ENCODE peak calls at places on chromosomes 11 and 22, in nine cellular contexts. F, B, P, Z, X, L, T, K and E are unnamed samples.

GRCh38 chr11:84648413-84648812 is 978.7 kb downstream of the DLG2 start:
- DNase-seq in F (no peak), B (no peak), P (no peak), Z (no peak), X (no peak), L (no peak), T (no peak), K (no peak), E (peak)

GRCh38 chr11:33893711-33894401 is 2.0 kb upstream of the LMO2 start:
- DNase-seq in F (no peak), B (no peak), P (no peak), Z (no peak), X (no peak), L (no peak), T (peak), K (no peak), E (no peak)

GRCh38 chr22:28771195-28771791 is 1.2 kb upstream of the CCDC117 start:
- DNase-seq in F (no peak), B (no peak), P (peak), Z (peak), X (no peak), L (no peak), T (no peak), K (no peak), E (no peak)

GRCh38 chr22:39123811-39124668 is 27.0 kb downstream of the APOBEC3H start:
- DNase-seq in F (no peak), B (no peak), P (no peak), Z (no peak), X (no peak), L (no peak), T (no peak), K (no peak), E (no peak)

GRCh38 chr11:72760543-72761400 is 8.6 kb upstream of the ARAP1 start:
- DNase-seq in F (no peak), B (no peak), P (no peak), Z (peak), X (no peak), L (peak), T (no peak), K (no peak), E (no peak)

GRCh38 chr11:26276798-26277424 is 55.0 kb upstream of the ANO3 start:
- DNase-seq in F (no peak), B (peak), P (no peak), Z (peak), X (peak), L (peak), T (peak), K (peak), E (peak)

GRCh38 chr11:131668867-131669780 is 298.7 kb downstream of the NTM start:
- DNase-seq in F (no peak), B (no peak), P (peak), Z (peak), X (no peak), L (peak), T (no peak), K (peak), E (no peak)

GRCh38 chr11:131688056-131688693 is 317.8 kb downstream of the NTM start:
- DNase-seq in F (peak), B (peak), P (peak), Z (peak), X (peak), L (peak), T (no peak), K (peak), E (peak)

GRCh38 chr11:129871914-129872313 is 23.5 kb downstream of the NFRKB start:
- DNase-seq in F (no peak), B (no peak), P (no peak), Z (no peak), X (no peak), L (no peak), T (no peak), K (no peak), E (no peak)

GRCh38 chr11:73945396-73945795 is 5.4 kb upstream of the DNAJB13 start:
- DNase-seq in F (no peak), B (no peak), P (no peak), Z (no peak), X (no peak), L (no peak), T (no peak), K (no peak), E (no peak)

GRCh38 chr11:8810331-8811301 is 100.4 kb upstream of the AKIP1 start:
- DNase-seq in F (peak), B (peak), P (peak), Z (no peak), X (peak), L (peak), T (no peak), K (peak), E (peak)

GRCh38 chr11:118921929-118922744 is 3.6 kb downstream of the BCL9L start:
- DNase-seq in F (peak), B (no peak), P (peak), Z (peak), X (peak), L (peak), T (peak), K (peak), E (peak)

GRCh38 chr11:62601364-62602140 is at the start of gene MTA2:
- DNase-seq in F (peak), B (peak), P (peak), Z (peak), X (peak), L (peak), T (peak), K (peak), E (peak)

GRCh38 chr11:62601114-62601363 is 626 bp downstream of the MTA2 start:
- DNase-seq in F (no peak), B (no peak), P (peak), Z (no peak), X (peak), L (no peak), T (no peak), K (no peak), E (peak)

GRCh38 chr11:62603072-62603408 is 1.4 kb upstream of the MTA2 start:
- DNase-seq in F (peak), B (no peak), P (no peak), Z (no peak), X (no peak), L (no peak), T (no peak), K (peak), E (no peak)

GRCh38 chr11:62603771-62604170 is 2.1 kb upstream of the MTA2 start:
- DNase-seq in F (no peak), B (no peak), P (no peak), Z (no peak), X (no peak), L (no peak), T (no peak), K (no peak), E (no peak)

DNA sequence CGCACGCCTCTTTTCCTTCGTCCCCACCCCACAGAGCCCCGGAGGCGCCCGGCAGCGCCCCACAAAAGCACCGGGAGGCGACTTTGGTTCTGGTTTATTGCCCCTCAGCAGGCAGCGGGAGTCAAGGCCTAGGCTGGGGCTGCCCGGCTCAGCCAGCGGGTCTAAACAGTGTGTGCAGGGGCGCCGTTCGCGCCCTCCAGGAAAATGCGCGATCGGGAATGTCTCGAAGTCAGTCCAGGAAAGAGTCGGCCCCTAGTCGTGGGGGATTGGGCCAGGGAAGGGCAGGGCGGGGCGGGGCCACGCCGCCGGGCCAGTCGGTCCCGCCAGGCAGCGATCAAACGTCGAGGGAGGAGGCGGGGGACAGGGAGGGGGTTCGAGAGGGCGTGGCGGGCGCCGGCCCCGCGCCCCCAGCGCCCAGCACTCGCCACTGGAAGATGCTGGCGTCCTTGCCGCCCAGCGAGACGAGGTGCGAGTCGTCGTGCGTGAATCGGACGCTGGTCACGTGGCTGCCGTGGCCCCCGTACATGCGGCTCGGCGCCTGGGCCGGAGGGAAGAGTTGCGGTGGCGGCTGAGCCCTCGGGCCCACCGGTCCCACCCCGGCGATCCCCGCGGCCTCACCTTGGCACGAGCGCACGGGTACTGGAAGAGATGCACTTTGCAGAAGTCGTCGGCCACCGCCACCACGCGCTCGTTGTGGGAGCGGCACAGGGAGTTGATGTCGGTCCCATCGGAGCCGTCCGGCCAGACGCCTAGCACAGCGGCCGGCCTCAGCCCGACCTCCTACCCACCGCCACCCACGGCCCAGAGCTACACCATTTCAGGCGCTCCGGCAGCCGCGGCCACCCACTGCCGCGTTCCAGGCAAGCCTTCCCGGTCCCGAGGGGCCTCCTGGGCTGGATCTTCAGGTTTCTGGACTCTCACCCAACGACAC is 741 bp upstream of the MTA2 start:
- DNase-seq in F (peak), B (peak), P (peak), Z (peak), X (peak), L (peak), T (peak), K (peak), E (peak)
- TF ChIP-seq POLR2A in F (peak), B (no peak), P (no peak), Z (no peak), X (peak), L (no peak), T (no peak), K (no peak), E (no peak)

DNA sequence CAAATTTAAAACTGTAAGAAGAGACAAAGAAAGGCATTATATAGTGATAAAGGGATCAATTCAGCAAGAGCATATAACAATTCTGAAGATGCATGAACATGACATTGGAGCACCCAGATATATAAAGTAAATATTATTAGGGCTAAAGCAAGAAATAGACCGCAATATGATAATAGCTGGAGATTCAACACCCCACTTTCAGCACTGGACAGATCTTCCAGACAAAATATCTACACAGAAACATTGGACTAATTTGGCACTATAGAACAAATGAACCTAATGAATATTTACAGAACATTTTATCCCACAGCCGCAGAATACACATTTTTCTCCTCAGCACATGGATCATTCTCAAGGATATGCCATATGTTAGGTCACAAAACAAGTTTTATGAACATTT is 633.1 kb downstream of the JRKL start:
- DNase-seq in F (no peak), B (no peak), P (no peak), Z (no peak), X (no peak), L (no peak), T (no peak), K (no peak), E (no peak)
- TF ChIP-seq CTCF in F (no peak), B (no peak), P (no peak), Z (no peak), X (no peak), L (no peak), T (no peak), K (no peak), E (no peak)

GRCh38 chr22:37803195-37803635 is 4.5 kb upstream of the GCAT start:
- DNase-seq in F (no peak), B (no peak), P (no peak), Z (no peak), X (no peak), L (no peak), T (no peak), K (peak), E (no peak)

GRCh38 chr22:37804502-37804885 is 3.2 kb upstream of the GCAT start:
- DNase-seq in F (no peak), B (no peak), P (no peak), Z (no peak), X (no peak), L (no peak), T (no peak), K (no peak), E (no peak)

GRCh38 chr22:37801946-37802309 is 5.8 kb upstream of the GCAT start:
- DNase-seq in F (no peak), B (no peak), P (no peak), Z (peak), X (no peak), L (no peak), T (no peak), K (no peak), E (peak)

GRCh38 chr22:37803636-37804371 is 3.9 kb upstream of the GCAT start:
- DNase-seq in F (no peak), B (no peak), P (no peak), Z (no peak), X (no peak), L (no peak), T (no peak), K (peak), E (no peak)

GRCh38 chr22:37802310-37803194 is 5.2 kb upstream of the GCAT start:
- DNase-seq in F (peak), B (peak), P (peak), Z (peak), X (peak), L (peak), T (no peak), K (peak), E (peak)
- TF ChIP-seq POLR2A in F (no peak), B (peak), P (no peak), Z (no peak), X (no peak), L (no peak), T (no peak), K (no peak), E (peak)

GRCh38 chr11:46521947-46522681 is 71.7 kb downstream of the AMBRA1 start:
- DNase-seq in F (no peak), B (no peak), P (no peak), Z (peak), X (no peak), L (peak), T (no peak), K (no peak), E (no peak)
- TF ChIP-seq CTCF in F (no peak), B (no peak), P (no peak), Z (no peak), X (no peak), L (peak), T (no peak), K (no peak), E (no peak)

GRCh38 chr11:86483591-86484163 is 109.0 kb downstream of the CCDC81 start:
- DNase-seq in F (no peak), B (no peak), P (no peak), Z (no peak), X (no peak), L (no peak), T (no peak), K (no peak), E (no peak)
- TF ChIP-seq POLR2A in F (no peak), B (no peak), P (no peak), Z (no peak), X (no peak), L (no peak), T (no peak), K (no peak), E (no peak)

DNA sequence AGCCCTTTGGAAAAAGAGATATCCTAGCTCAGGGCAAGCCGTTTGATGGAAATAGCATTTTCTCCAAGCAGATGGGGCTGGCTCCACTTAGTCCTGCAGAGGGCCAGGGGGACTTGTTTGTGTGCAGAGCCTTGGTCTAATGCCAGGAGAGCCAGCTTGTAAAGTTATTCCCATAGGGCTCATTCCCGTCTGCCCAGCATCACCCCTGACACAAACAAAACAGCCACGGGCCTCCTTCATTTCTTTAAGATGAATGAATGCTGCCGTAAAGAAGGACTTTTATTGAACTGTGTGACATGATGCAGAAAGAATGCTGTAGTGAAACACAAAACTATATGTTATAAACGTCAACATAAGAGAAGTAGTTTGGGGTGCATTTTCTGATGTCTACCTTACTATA is 53.0 kb downstream of the NCAM1 start:
- DNase-seq in F (no peak), B (no peak), P (no peak), Z (no peak), X (no peak), L (no peak), T (no peak), K (no peak), E (no peak)
- TF ChIP-seq CTCF in F (no peak), B (no peak), P (no peak), Z (no peak), X (no peak), L (no peak), T (no peak), K (no peak), E (no peak)

DNA sequence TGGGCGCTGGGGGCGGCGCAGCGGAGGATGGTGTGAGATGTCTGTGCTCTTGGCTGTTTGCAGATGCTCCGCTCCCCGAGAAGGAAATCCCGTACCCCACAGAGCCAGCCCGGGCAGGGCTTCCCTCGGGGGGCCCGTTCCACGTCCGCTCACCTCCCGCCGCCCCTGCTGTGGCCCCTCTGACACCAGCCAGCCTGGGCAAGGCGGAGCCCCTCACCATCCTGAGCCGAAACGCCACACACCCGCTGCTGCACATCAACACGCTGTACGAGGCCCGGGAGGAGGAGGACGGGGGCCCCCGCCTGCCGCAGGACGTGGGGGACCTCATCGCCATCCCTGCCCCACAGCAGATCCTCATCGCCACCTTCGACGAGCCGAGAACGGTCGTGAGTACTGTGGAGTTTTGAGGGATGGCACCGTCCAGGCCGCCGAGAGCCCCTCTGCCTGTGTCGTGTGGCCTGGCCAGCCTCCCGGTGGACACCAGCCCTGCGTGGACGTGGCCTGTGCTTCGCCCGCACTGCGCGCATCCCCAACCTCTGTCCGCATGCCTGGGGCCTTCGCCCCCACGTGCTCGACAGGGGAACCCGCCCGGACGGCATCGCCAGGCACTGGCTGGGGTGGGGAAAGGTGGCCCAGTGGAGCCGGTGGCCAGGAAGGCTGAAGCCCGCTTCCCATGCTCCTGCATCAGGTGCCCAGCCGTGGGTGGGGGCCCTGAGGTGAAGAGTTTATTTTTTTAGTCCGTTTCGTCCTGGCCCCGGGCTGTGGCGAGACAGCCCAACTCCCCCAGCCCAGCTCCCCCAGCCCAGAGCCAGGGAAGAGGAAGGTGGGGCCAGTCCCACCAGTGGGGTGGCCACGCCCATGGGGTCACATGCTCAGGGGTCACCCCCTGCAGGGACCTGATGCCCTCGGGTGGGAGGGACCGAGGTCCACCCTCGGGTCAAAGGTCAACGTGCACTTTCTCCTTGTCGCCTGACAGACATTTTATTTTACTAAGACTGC is 6.5 kb upstream of the TRABD start:
- DNase-seq in F (no peak), B (no peak), P (no peak), Z (no peak), X (no peak), L (no peak), T (no peak), K (no peak), E (no peak)
- TF ChIP-seq POLR2A in F (no peak), B (no peak), P (no peak), Z (no peak), X (no peak), L (no peak), T (no peak), K (no peak), E (no peak)

GRCh38 chr11:18523079-18523478 is 3.7 kb downstream of the TSG101 start:
- DNase-seq in F (no peak), B (no peak), P (no peak), Z (no peak), X (no peak), L (no peak), T (no peak), K (no peak), E (no peak)

GRCh38 chr11:18521123-18521522 is 5.6 kb downstream of the TSG101 start:
- DNase-seq in F (no peak), B (no peak), P (no peak), Z (no peak), X (no peak), L (no peak), T (no peak), K (no peak), E (no peak)

GRCh38 chr11:18524248-18524647 is 2.5 kb downstream of the TSG101 start:
- DNase-seq in F (no peak), B (no peak), P (no peak), Z (no peak), X (no peak), L (no peak), T (no peak), K (no peak), E (no peak)

GRCh38 chr11:18526130-18526520 is 617 bp downstream of the TSG101 start:
- DNase-seq in F (no peak), B (no peak), P (no peak), Z (no peak), X (no peak), L (no peak), T (no peak), K (no peak), E (no peak)

DNA sequence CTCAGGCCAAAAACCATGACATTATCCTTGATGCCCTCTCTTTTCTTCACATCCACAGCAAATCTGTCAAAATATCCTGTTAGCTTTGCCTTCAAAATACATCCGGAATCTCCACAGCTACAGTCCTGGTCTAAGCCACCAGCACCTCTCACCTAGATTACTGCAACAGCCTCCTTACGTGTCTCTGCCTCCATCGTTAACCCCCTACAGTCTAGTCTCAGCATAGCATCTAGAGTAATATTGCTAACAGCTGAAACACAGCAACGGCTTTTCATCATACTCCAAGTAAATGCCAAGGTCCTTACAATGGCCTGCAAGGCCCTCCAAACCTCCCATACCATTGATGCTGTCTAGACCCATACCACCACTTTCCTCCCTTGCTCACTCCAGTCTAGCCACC is 4.4 kb downstream of the TSG101 start:
- DNase-seq in F (no peak), B (no peak), P (no peak), Z (peak), X (no peak), L (no peak), T (no peak), K (no peak), E (no peak)
- TF ChIP-seq CTCF in F (no peak), B (no peak), P (no peak), Z (no peak), X (no peak), L (peak), T (peak), K (no peak), E (no peak)